ENCODE peak calls at places on chromosomes 1 and 21, in ten cellular contexts. E, W, Q, S, A, J, L, U, G and D are unnamed samples.

GRCh38 chr1:5516756-5517155 is 475.5 kb downstream of the NPHP4 start:
- DNase-seq in E (no peak), W (no peak), Q (no peak), S (no peak), A (no peak), J (no peak), L (no peak), U (no peak), G (no peak), D (no peak)

GRCh38 chr1:60563777-60564176 is 490.2 kb upstream of the C1orf87 start:
- DNase-seq in E (no peak), W (no peak), Q (no peak), S (no peak), A (no peak), J (no peak), L (no peak), U (no peak), G (no peak), D (no peak)

GRCh38 chr1:184555665-184556641 is 169.1 kb downstream of the C1orf21 start:
- DNase-seq in E (no peak), W (no peak), Q (no peak), S (no peak), A (no peak), J (no peak), L (no peak), U (no peak), G (no peak), D (no peak)

GRCh38 chr1:7652551-7653098 is 118.5 kb upstream of the VAMP3 start:
- DNase-seq in E (no peak), W (no peak), Q (no peak), S (no peak), A (no peak), J (no peak), L (no peak), U (no peak), G (no peak), D (no peak)

GRCh38 chr1:172637522-172637921 is 21.4 kb upstream of the FASLG start:
- DNase-seq in E (no peak), W (no peak), Q (no peak), S (peak), A (no peak), J (no peak), L (no peak), U (peak), G (no peak), D (no peak)

GRCh38 chr1:44072204-44072603 is 40.9 kb upstream of the SLC6A9 start:
- DNase-seq in E (no peak), W (no peak), Q (peak), S (peak), A (no peak), J (no peak), L (no peak), U (peak), G (no peak), D (no peak)

GRCh38 chr21:34890724-34891609 is 158.1 kb downstream of the RUNX1 start:
- DNase-seq in E (no peak), W (no peak), Q (no peak), S (no peak), A (no peak), J (peak), L (no peak), U (peak), G (no peak), D (peak)

GRCh38 chr1:6599141-6599975 is 3.3 kb downstream of the KLHL21 start:
- DNase-seq in E (no peak), W (no peak), Q (peak), S (peak), A (no peak), J (no peak), L (no peak), U (peak), G (peak), D (peak)

GRCh38 chr1:3575953-3576352 is 35.4 kb downstream of the MEGF6 start:
- DNase-seq in E (no peak), W (no peak), Q (no peak), S (no peak), A (no peak), J (no peak), L (no peak), U (no peak), G (no peak), D (no peak)

GRCh38 chr1:38858833-38859560 is 575 bp downstream of the RRAGC start:
- DNase-seq in E (peak), W (peak), Q (peak), S (peak), A (peak), J (peak), L (peak), U (peak), G (peak), D (peak)

GRCh38 chr1:207052736-207053545 is at the start of gene PFKFB2:
- DNase-seq in E (peak), W (peak), Q (no peak), S (peak), A (peak), J (peak), L (peak), U (peak), G (peak), D (peak)

GRCh38 chr1:241640149-241640866 is at the start of the genes CHML and OPN3:
- DNase-seq in E (peak), W (peak), Q (peak), S (peak), A (peak), J (peak), L (peak), U (peak), G (peak), D (peak)

GRCh38 chr1:39268906-39269305 is 64.4 kb downstream of the MACF1 start:
- DNase-seq in E (no peak), W (no peak), Q (no peak), S (no peak), A (no peak), J (no peak), L (no peak), U (no peak), G (no peak), D (no peak)

GRCh38 chr1:234154320-234155251 is 218.7 kb upstream of the COA6 start:
- DNase-seq in E (peak), W (no peak), Q (peak), S (peak), A (no peak), J (no peak), L (no peak), U (peak), G (no peak), D (peak)

GRCh38 chr1:84379128-84379527 is 19.2 kb upstream of the DNASE2B start:
- DNase-seq in E (no peak), W (no peak), Q (no peak), S (peak), A (no peak), J (no peak), L (no peak), U (peak), G (no peak), D (no peak)